ENCODE peak calls at places on chromosome 9, in eight cellular contexts. K is HFFc6; W is IMR-90; A is suprapubic skin; J is PC-3; C is RWPE1; Y is CD8-positive, alpha-beta T cell; O is heart left ventricle. E is an unnamed sample.

GRCh38 chr9:137130176-137130755 is 8.7 kb upstream of the GRIN1 start:
- DNase-seq in K (no peak), W (no peak), A (no peak), J (no peak), C (no peak), Y (no peak), O (no peak), E (no peak)

GRCh38 chr9:12785251-12785880 is 10.5 kb downstream of the LURAP1L start:
- DNase-seq in K (no peak), W (peak), A (peak), J (peak), C (no peak), Y (no peak), O (no peak), E (peak)

GRCh38 chr9:5582835-5583195 is 46.1 kb upstream of the RIC1 start:
- DNase-seq in K (peak), W (peak), A (peak), J (no peak), C (no peak), Y (peak), O (peak), E (peak)

GRCh38 chr9:130292104-130292503 is 26.5 kb downstream of the HMCN2 start:
- DNase-seq in K (no peak), W (no peak), A (no peak), J (no peak), C (no peak), Y (no peak), O (no peak), E (no peak)

GRCh38 chr9:127154390-127155191 is 32.2 kb upstream of the ANGPTL2 start:
- DNase-seq in K (peak), W (peak), A (peak), J (no peak), C (no peak), Y (no peak), O (peak), E (no peak)

GRCh38 chr9:69645488-69645887 is 26.7 kb downstream of the APBA1 start:
- DNase-seq in K (no peak), W (no peak), A (peak), J (peak), C (peak), Y (no peak), O (no peak), E (peak)

GRCh38 chr9:107394264-107394663 is 95.3 kb downstream of the KLF4 start:
- DNase-seq in K (no peak), W (no peak), A (no peak), J (no peak), C (no peak), Y (no peak), O (no peak), E (no peak)

GRCh38 chr9:86652696-86653095 is 294.6 kb downstream of the GAS1 start:
- DNase-seq in K (no peak), W (no peak), A (no peak), J (no peak), C (no peak), Y (no peak), O (no peak), E (no peak)

GRCh38 chr9:93250185-93250584 is 66.2 kb downstream of the WNK2 start:
- DNase-seq in K (no peak), W (no peak), A (no peak), J (no peak), C (no peak), Y (no peak), O (no peak), E (no peak)

DNA sequence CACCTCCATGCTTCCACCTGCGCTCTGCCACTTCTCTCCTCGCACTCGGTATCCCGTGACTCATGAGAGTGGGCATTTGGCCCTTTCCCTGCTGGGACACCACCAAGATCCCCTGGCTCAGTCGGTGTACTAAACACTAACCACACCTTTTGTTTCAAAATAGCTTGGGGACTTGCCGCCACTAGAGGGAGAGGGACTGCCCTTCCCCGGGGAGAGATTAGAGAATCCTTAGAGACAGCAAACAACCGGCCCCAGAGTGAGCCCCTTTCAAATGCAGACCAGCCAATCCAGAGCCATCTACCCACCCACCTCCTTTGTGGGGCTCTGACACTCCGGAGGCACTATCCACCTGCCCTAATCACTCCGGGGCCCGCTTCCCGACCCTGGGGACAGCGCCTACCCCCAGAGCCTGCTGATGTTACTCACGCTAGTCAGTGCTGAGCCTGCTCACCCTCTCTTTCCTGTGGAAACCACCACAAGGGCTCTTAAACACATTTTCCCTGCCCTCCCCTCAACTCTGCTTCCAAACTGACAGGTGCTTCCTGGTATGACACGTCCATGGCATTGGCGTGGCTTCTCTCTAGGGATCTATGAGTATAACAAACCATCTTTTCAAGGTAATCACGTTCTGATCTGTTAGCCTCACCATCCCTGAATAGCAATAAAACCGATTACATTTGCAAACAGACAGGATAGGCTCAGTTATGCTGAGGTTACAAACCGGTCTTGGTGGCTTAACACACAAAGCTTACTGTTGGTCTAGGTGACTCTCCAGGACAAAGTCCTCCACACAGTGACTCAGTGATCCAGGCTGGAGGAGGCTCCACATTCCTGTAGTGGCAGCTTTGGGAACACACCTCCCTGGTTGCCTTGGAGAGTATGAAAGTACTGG is 180.1 kb upstream of the MVB12B start:
- DNase-seq in K (no peak), W (no peak), A (peak), J (peak), C (peak), Y (no peak), O (no peak), E (peak)
- TF ChIP-seq CTCF in K (peak), W (peak), A (no peak), J (peak), C (peak), Y (no peak), O (peak), E (peak)

GRCh38 chr9:23587903-23588302 is 238.1 kb downstream of the ELAVL2 start:
- DNase-seq in K (no peak), W (no peak), A (no peak), J (peak), C (no peak), Y (no peak), O (no peak), E (no peak)

GRCh38 chr9:23590601-23591000 is 235.4 kb downstream of the ELAVL2 start:
- DNase-seq in K (no peak), W (no peak), A (no peak), J (peak), C (peak), Y (no peak), O (no peak), E (peak)

GRCh38 chr9:23582836-23583235 is 243.2 kb downstream of the ELAVL2 start:
- DNase-seq in K (no peak), W (no peak), A (no peak), J (peak), C (peak), Y (no peak), O (no peak), E (peak)

GRCh38 chr9:23586906-23587305 is 239.1 kb downstream of the ELAVL2 start:
- DNase-seq in K (no peak), W (no peak), A (no peak), J (no peak), C (no peak), Y (no peak), O (no peak), E (no peak)

GRCh38 chr9:23587433-23587832 is 238.6 kb downstream of the ELAVL2 start:
- DNase-seq in K (no peak), W (no peak), A (no peak), J (no peak), C (no peak), Y (no peak), O (peak), E (no peak)
- TF ChIP-seq CTCF in K (no peak), W (no peak), A (no peak), J (no peak), C (no peak), Y (no peak), O (no peak), E (no peak)

DNA sequence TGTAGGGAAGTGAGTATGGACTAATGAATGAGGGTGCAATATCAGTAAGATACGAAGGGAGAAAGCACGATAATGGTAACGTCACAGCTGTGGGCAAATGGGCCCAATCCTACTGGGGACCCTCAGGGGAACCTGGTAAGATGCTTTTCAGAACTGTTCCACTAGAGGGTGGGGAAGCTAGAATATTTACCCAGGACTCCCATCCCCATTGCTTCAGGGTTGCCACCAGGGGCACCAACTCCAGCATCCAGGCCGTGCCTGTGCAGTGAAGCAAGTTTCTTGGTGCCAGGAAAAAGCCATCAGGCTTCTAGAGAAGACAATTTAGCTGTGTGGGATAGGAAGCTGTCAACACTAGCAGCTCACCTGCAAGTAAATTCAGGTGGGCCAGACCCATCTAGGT is 409.3 kb downstream of the AGTPBP1 start:
- DNase-seq in K (no peak), W (no peak), A (no peak), J (peak), C (peak), Y (no peak), O (no peak), E (no peak)
- TF ChIP-seq CTCF in K (no peak), W (no peak), A (no peak), J (peak), C (no peak), Y (no peak), O (no peak), E (peak)

DNA sequence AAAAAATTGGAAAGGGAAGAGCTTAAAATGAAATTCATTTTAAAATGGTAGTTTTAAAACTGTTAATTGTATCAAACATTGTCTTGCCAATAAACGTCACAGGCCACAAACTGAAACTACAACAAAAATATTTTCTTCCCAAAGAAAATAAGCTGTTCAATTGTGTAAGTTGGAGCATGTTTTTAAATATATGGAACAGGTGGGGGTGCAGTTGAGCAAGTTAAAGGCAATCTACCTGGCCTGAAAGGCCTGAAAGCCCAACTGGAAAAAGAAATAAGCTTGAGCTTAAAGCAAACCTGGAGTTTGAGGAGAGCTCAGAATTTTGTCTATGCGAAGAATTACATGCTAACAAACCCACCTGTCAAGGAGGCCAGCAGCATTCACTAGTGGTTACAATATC is 439.5 kb downstream of the ACTL7B start:
- DNase-seq in K (no peak), W (peak), A (no peak), J (peak), C (peak), Y (no peak), O (no peak), E (peak)
- TF ChIP-seq CTCF in K (peak), W (no peak), A (no peak), J (peak), C (peak), Y (no peak), O (no peak), E (peak)

DNA sequence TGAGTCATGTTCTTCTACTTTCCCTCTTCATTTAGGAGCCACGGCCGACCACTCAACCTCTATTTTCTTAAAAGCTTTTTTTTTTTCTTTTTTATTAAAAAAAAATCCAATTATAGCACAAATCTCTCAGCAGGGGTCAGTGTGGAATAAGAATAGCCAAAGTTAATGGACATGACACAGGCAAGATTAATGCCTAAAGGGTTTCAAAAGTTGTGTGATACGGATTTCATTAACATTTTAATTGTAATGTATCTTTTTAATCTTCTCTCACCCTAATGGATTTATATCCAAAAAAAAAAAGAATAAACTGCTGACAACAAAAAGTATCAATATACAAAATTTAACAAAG is 5.4 kb downstream of the NACC2 start:
- DNase-seq in K (peak), W (peak), A (no peak), J (peak), C (peak), Y (no peak), O (no peak), E (peak)
- TF ChIP-seq CTCF in K (peak), W (peak), A (no peak), J (peak), C (peak), Y (peak), O (no peak), E (no peak)

GRCh38 chr9:120733190-120733589 is 18.9 kb upstream of the MEGF9 start:
- DNase-seq in K (peak), W (peak), A (no peak), J (no peak), C (no peak), Y (no peak), O (peak), E (peak)

GRCh38 chr9:120735009-120735408 is 20.7 kb upstream of the MEGF9 start:
- DNase-seq in K (no peak), W (no peak), A (no peak), J (no peak), C (no peak), Y (no peak), O (no peak), E (no peak)

GRCh38 chr9:120734607-120735006 is 20.3 kb upstream of the MEGF9 start:
- DNase-seq in K (no peak), W (no peak), A (no peak), J (no peak), C (no peak), Y (no peak), O (no peak), E (no peak)

GRCh38 chr9:120737411-120737810 is 23.1 kb upstream of the MEGF9 start:
- DNase-seq in K (no peak), W (no peak), A (no peak), J (no peak), C (no peak), Y (no peak), O (no peak), E (no peak)

GRCh38 chr9:120735415-120736126 is 21.3 kb upstream of the MEGF9 start:
- DNase-seq in K (no peak), W (peak), A (no peak), J (no peak), C (no peak), Y (no peak), O (no peak), E (peak)
- TF ChIP-seq CTCF in K (no peak), W (no peak), A (no peak), J (no peak), C (no peak), Y (no peak), O (no peak), E (no peak)